ENCODE peak calls at places on chromosomes 7 and 10, in four cellular contexts. K is Panc1, X is GM23338, O is HCT116. Z is an unnamed sample.

GRCh38 chr10:84026821-84027257 is 112.5 kb upstream of the GHITM start:
- DNase-seq in X (peak), K (peak), O (peak), Z (peak)

GRCh38 chr7:95469850-95470249 is 15.9 kb upstream of the ASB4 start:
- DNase-seq in K (no peak), O (no peak), X (peak), Z (no peak)

GRCh38 chr10:132377326-132377725 is 19.7 kb upstream of the PWWP2B start:
- DNase-seq in O (no peak), X (no peak), K (no peak), Z (no peak)

GRCh38 chr10:69413221-69413865 is 3.4 kb downstream of the TACR2 start:
- DNase-seq in X (peak), K (no peak), O (peak), Z (no peak)

GRCh38 chr7:96728139-96728538 is 18.5 kb upstream of the SEM1 start:
- DNase-seq in O (no peak), X (no peak), K (no peak), Z (no peak)

GRCh38 chr10:72338180-72338579 is 16.5 kb downstream of the DNAJB12 start:
- DNase-seq in O (no peak), K (no peak), X (no peak), Z (no peak)

GRCh38 chr10:99530108-99531025 is 2.4 kb upstream of the NKX2-3 start:
- DNase-seq in K (no peak), O (no peak), X (peak), Z (peak)

GRCh38 chr10:126957111-126957510 is 51.9 kb downstream of the DOCK1 start:
- DNase-seq in K (no peak), O (no peak), X (no peak), Z (no peak)

GRCh38 chr7:112093409-112093808 is 112.8 kb downstream of the DOCK4 start:
- DNase-seq in O (no peak), X (no peak), K (no peak), Z (no peak)

GRCh38 chr10:79266092-79266491 is 81.2 kb upstream of the PPIF start:
- DNase-seq in K (no peak), O (no peak), X (no peak), Z (peak)

GRCh38 chr7:111148134-111148533 is 57.2 kb downstream of the LRRN3 start:
- DNase-seq in X (no peak), K (no peak), O (no peak), Z (no peak)

GRCh38 chr10:10516731-10517130 is 500.9 kb upstream of the CELF2 start:
- DNase-seq in O (no peak), K (no peak), X (no peak), Z (no peak)

GRCh38 chr7:133931053-133931452 is 196.1 kb upstream of the LRGUK start:
- DNase-seq in O (peak), K (no peak), X (no peak), Z (no peak)

GRCh38 chr7:23357190-23358093 is 58.3 kb downstream of the MALSU1 start:
- DNase-seq in X (peak), K (peak), O (peak), Z (no peak)

GRCh38 chr10:14186245-14186644 is 144.5 kb downstream of the FRMD4A start:
- DNase-seq in X (peak), K (no peak), O (no peak), Z (no peak)

DNA sequence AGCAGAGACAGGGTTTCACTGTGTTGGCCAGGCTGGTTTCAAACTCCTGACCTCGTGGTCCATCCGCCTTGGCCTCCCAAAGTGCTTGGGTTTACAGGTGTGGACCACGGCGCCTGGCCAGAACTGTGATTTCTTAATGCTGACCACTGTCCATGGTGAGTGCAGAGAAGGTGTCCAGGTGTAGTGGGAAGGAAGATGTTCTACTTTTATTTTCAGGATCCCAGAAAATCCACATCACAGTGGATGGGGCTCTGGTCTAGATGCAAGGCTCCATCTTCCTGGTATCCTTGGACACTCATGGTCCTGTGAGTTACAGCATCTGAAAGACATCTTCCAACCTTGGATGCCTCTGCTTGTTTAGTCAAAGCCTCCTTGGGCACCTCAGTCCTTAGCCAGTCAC is 92.7 kb downstream of the CCDC3 start:
- DNase-seq in K (no peak), X (no peak), O (no peak), Z (no peak)
- TF ChIP-seq REST in K (no peak), X (no peak), O (no peak), Z (no peak)

DNA sequence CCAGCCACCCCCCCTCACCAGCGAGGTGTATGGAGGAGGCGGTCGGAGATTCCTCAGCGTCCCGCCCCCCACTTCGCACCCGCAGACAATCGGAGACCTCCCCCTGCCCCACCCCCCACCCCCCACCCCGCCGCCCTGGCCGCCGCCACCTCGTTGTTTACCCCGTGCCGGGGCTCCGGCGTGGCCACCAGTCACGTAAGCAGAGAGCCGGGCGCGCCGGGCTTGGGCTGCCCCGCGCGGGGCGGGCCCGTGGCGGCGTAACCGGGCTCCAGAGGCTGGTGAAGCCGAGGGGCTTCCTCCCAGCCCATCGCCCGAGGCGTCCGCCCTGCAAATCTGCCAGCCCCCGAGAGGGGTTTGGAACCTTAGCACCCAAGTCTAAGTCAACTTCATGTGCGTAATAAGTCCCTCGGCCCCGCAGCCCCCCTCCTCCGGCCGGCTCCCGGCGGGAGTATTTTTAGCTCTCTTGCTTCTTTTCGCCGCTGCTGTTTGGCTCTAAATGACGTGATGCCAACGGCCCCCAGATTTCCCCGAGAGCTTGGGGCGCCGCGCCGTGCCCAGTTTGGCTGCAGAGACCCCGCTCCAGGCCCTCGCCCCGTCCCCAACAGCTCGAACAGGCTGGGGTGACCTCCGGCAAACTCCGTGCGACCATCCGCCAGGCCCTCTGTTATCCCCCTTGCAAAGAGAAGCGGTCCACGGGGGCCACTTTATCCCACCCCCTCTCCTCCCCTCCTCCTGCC is 2.7 kb downstream of the MXI1 start:
- DNase-seq in X (peak), K (no peak), O (no peak), Z (peak)
- TF ChIP-seq POLR2AphosphoS5 in X (no peak), K (no peak), O (peak), Z (no peak)

GRCh38 chr7:2979276-2979675 is 64.4 kb downstream of the CARD11 start:
- DNase-seq in O (no peak), X (peak), K (no peak), Z (no peak)

GRCh38 chr7:2980406-2981102 is 63.1 kb downstream of the CARD11 start:
- DNase-seq in X (no peak), K (no peak), O (no peak), Z (no peak)

GRCh38 chr7:2979951-2980350 is 63.7 kb downstream of the CARD11 start:
- DNase-seq in X (no peak), K (no peak), O (no peak), Z (no peak)

GRCh38 chr7:2981103-2981480 is 62.6 kb downstream of the CARD11 start:
- DNase-seq in X (no peak), K (no peak), O (no peak), Z (no peak)

GRCh38 chr7:2978403-2978802 is 65.3 kb downstream of the CARD11 start:
- DNase-seq in X (peak), O (no peak), K (no peak), Z (peak)
- TF ChIP-seq REST in X (no peak), O (no peak), K (no peak), Z (no peak)

DNA sequence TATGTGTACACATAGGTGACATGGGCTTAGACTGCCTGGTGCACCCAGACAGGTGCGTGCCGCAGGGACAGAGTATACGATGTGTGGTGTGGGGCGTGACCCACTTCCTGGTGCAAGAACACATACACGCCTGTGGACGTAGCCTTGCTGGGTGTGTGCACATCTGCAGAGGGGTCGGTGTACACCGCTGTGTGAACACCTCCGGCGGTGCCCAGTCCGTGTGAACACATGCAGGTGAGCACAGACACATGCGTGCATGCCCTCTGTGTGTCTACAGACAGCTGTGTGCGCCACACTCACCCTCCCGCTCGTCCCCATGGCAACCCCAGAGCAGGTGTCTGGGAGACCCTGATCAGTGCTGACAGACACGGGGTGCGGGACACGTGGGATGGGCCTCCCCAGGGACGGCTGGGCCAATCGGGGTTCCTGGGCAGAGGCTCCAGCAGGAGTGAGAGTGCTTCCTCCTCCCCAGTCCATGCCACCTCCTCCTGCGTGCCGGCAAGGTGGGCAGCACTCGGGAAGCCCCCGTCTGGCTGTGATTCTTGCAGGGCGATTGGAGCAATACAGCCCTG is 23.4 kb downstream of the ELFN1 start:
- DNase-seq in K (no peak), O (no peak), X (no peak), Z (no peak)
- TF ChIP-seq POLR2AphosphoS5 in K (no peak), O (no peak), X (no peak), Z (no peak)

GRCh38 chr10:113085776-113086175 is 135.7 kb downstream of the TCF7L2 start:
- DNase-seq in X (no peak), K (no peak), O (no peak), Z (no peak)

GRCh38 chr10:113089581-113089980 is 139.5 kb downstream of the TCF7L2 start:
- DNase-seq in K (no peak), O (no peak), X (no peak), Z (no peak)

GRCh38 chr10:113086282-113086681 is 136.2 kb downstream of the TCF7L2 start:
- DNase-seq in X (no peak), K (no peak), O (no peak), Z (no peak)

GRCh38 chr10:113088194-113088593 is 138.1 kb downstream of the TCF7L2 start:
- DNase-seq in X (no peak), O (no peak), K (no peak), Z (no peak)

DNA sequence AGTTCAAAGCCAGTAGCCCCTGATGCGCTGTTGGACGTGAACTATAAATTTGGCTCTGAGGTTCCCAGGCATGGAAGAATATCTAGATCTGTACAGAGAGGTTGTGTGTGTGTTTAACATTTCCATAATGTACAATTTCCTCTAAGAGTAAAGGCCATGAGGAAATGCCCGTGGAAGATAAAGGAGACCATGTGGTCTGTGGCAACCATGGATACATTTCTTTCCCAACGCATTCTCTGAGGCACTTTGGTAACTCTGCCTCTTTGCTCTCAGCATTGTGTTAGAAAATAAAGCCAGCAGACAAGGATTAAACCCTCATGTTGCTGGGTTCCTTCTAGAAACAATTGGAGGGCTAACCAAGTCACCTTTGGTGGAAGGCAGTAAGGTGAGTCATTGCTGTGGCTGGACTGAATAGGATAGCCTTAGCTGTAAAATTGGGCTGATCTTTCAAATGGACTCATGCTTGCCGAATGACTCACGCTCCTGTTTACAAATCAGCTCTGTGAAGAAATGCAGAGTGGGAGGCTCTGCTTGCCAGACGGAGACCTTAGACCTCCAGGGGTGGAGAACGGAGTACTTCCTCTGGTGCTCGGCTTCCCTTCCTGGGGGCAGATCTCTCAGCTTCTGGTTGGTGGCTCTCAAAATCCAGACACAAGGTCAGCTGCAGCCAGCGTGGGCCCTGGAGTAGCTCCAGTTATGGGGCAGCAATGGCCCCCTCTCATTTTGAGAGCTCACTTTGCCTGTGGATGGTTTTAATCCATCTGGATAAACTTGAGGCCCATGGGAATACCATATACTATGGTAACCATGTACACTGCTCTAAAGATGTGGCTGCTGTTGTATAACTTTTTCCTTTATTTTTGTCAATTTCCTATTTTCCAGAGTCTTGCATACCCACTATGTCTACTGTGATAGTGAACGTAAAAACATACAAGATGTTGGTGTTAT is 137.3 kb downstream of the TCF7L2 start:
- DNase-seq in X (peak), O (peak), K (peak), Z (peak)
- TF ChIP-seq REST in X (no peak), O (no peak), K (no peak), Z (no peak)

GRCh38 chr7:45073843-45074737 is 14.7 kb downstream of the NACAD start:
- DNase-seq in K (no peak), O (no peak), X (no peak), Z (no peak)

GRCh38 chr7:45071528-45071927 is 17.2 kb downstream of the NACAD start:
- DNase-seq in X (no peak), K (no peak), O (no peak), Z (peak)

GRCh38 chr7:45072131-45073030 is 16.4 kb downstream of the NACAD start:
- DNase-seq in X (no peak), K (no peak), O (no peak), Z (peak)

GRCh38 chr7:45074738-45075644 is 13.8 kb downstream of the NACAD start:
- DNase-seq in K (no peak), X (no peak), O (no peak), Z (peak)

GRCh38 chr7:45073031-45073842 is 15.5 kb downstream of the NACAD start:
- DNase-seq in X (peak), K (no peak), O (no peak), Z (no peak)
- TF ChIP-seq POLR2AphosphoS5 in X (no peak), K (no peak), O (no peak), Z (peak)

DNA sequence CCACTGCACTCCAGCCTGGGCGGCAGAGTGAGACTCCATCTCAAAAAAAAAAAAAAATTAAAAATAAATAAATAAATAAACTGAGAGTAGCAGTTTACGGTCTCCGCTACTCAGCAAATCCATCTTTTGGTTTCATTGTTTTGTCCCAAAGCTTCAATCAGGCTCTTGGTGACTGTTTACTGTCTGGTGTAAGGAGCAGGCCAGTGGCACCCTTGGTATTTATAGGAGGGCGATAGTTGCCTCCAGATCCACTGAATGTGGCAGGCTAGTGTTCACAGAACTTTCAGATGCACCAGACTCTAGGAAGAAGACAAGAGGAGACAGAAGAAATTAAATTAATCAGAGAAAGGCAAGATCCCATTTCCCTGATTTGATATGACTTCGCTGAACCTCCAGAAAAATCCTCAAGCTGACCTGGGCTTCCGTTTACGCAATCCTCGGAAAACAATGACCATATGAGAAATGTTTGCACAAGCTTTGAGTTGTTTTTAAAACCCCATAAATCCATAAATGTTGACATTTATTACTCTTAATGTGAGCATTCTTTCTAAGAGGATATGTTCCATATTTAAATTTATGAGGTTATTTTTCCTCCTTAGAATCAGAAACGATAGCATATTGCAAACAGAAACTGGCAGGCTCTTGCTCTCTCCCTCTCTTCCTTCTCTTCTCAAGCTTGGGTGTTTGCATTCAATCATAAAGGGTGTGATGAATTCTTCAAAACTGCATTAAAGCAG is 7.1 kb upstream of the MUC3A start:
- DNase-seq in X (no peak), K (peak), O (no peak), Z (no peak)
- TF ChIP-seq REST in X (no peak), K (no peak), O (no peak), Z (no peak)

DNA sequence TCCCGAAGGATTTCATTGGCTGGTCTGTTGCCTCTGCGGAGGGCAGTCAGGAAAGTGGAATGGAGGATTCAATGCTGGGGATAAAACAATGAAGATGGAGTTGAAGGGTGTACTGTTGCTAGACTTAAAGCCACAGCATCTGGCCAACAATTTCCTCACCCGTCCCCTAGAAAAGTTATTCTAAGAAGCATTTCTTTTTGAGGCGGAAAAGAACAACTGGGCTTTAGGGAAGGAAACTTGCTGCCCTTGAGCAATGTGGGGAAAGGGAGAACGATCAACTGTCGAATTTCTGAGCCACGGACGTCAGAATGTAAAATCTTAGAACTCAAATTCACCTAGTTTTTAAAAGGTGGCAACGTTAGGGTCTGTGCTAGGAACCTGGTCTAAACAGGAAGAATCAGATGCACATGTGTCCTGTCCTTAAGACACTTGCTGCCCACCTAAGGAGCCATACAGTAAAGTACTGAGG is 673 bp downstream of the FMC1 start:
- DNase-seq in K (no peak), X (no peak), O (no peak), Z (no peak)
- TF ChIP-seq POLR2AphosphoS5 in K (no peak), X (no peak), O (no peak), Z (no peak)

DNA sequence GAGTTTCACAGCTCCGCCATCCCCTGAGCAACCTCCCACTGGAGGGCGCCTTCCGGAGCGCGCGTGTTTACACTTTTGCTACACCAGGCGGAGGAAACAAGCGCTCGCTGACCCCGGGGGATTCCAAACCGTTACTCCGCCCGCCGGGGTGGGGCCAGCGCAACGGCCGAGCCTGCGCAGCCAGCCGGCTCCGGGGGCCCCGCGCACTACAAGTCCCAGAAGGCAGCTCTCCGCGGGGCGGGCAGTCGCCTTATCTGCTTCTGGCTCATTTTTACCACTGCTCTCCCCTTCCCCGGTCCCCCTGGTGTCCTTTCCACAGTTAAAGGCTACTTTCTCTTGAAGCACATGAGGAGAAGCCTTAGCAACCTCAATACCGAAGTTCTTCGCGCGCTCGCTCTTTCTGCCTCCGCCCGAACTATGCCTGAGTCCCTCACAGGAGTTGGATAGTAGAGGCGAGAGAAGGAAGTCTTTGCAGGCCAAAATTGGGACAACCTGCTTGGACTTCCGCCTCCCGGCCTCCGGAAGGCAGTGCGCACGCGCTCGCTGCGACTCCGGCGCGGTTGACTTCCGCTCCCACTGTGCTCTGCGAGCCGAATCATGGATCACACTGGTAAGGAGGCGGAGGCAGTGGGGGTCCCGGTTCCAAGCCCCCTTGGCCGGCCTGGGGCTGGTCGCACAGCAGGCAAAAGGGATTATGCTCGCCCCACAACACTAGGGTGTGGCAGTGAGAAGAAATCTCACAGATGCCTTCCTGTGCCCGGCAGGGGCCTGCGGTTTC is at the start of gene CBLL1:
- DNase-seq in O (peak), K (peak), X (peak), Z (peak)
- TF ChIP-seq REST in O (no peak), K (no peak), X (no peak), Z (no peak)